ENCODE peak calls at places on chromosomes 4 and X, in ten cellular contexts. One of them, this sample, is unnamed.

GRCh38 chrX:152901816-152902501 is 4.1 kb downstream of the ZNF185 start:
- DNase-seq in OCI-LY7: no peak
- DNase-seq in left ventricle myocardium inferior: no peak
- DNase-seq in upper lobe of right lung: peak; percentile 25
- DNase-seq in fibroblast of lung: no peak
- DNase-seq in uterus: no peak
- DNase-seq in adrenal gland: no peak
- DNase-seq in tibial artery: no peak
- DNase-seq in psoas muscle: no peak
- DNase-seq in breast epithelium: no peak
- DNase-seq in this sample: no peak

GRCh38 chr4:8537041-8537461 is 43.1 kb upstream of the GPR78 start:
- DNase-seq in OCI-LY7: no peak
- DNase-seq in left ventricle myocardium inferior: no peak
- DNase-seq in upper lobe of right lung: no peak
- DNase-seq in fibroblast of lung: peak; percentile 79
- DNase-seq in uterus: peak; percentile 70
- DNase-seq in adrenal gland: peak; percentile 93
- DNase-seq in tibial artery: no peak
- DNase-seq in psoas muscle: peak; percentile 30
- DNase-seq in breast epithelium: peak; percentile 83
- DNase-seq in this sample: no peak

GRCh38 chrX:16671005-16671404 is 21.0 kb downstream of the S100G start:
- DNase-seq in OCI-LY7: peak; percentile 15
- DNase-seq in left ventricle myocardium inferior: no peak
- DNase-seq in upper lobe of right lung: no peak
- DNase-seq in fibroblast of lung: peak; percentile 69
- DNase-seq in uterus: peak; percentile 18
- DNase-seq in adrenal gland: no peak
- DNase-seq in tibial artery: no peak
- DNase-seq in psoas muscle: no peak
- DNase-seq in breast epithelium: no peak
- DNase-seq in this sample: peak; percentile 30

GRCh38 chr4:22739933-22740332 is 47.2 kb downstream of the GBA3 start:
- DNase-seq in OCI-LY7: no peak
- DNase-seq in left ventricle myocardium inferior: no peak
- DNase-seq in upper lobe of right lung: no peak
- DNase-seq in fibroblast of lung: no peak
- DNase-seq in uterus: no peak
- DNase-seq in adrenal gland: no peak
- DNase-seq in tibial artery: no peak
- DNase-seq in psoas muscle: no peak
- DNase-seq in breast epithelium: no peak
- DNase-seq in this sample: no peak

GRCh38 chr4:108783666-108784463 is 21.0 kb upstream of the ETNPPL start:
- DNase-seq in OCI-LY7: peak; percentile 2
- DNase-seq in left ventricle myocardium inferior: no peak
- DNase-seq in upper lobe of right lung: no peak
- DNase-seq in fibroblast of lung: peak; percentile 4
- DNase-seq in uterus: no peak
- DNase-seq in adrenal gland: no peak
- DNase-seq in tibial artery: no peak
- DNase-seq in psoas muscle: no peak
- DNase-seq in breast epithelium: no peak
- DNase-seq in this sample: no peak

GRCh38 chr4:77209936-77210335 is 52.9 kb downstream of the CCNG2 start:
- DNase-seq in OCI-LY7: no peak
- DNase-seq in left ventricle myocardium inferior: no peak
- DNase-seq in upper lobe of right lung: no peak
- DNase-seq in fibroblast of lung: no peak
- DNase-seq in uterus: no peak
- DNase-seq in adrenal gland: no peak
- DNase-seq in tibial artery: no peak
- DNase-seq in psoas muscle: no peak
- DNase-seq in breast epithelium: no peak
- DNase-seq in this sample: no peak

GRCh38 chrX:46620505-46620904 is 46.9 kb downstream of the CHST7 start:
- DNase-seq in OCI-LY7: no peak
- DNase-seq in left ventricle myocardium inferior: no peak
- DNase-seq in upper lobe of right lung: no peak
- DNase-seq in fibroblast of lung: peak; percentile 30
- DNase-seq in uterus: no peak
- DNase-seq in adrenal gland: no peak
- DNase-seq in tibial artery: no peak
- DNase-seq in psoas muscle: no peak
- DNase-seq in breast epithelium: no peak
- DNase-seq in this sample: no peak

GRCh38 chr4:74440356-74440755 is 4.6 kb upstream of the AREG start:
- DNase-seq in OCI-LY7: peak; percentile 6
- DNase-seq in left ventricle myocardium inferior: no peak
- DNase-seq in upper lobe of right lung: no peak
- DNase-seq in fibroblast of lung: no peak
- DNase-seq in uterus: no peak
- DNase-seq in adrenal gland: no peak
- DNase-seq in tibial artery: no peak
- DNase-seq in psoas muscle: no peak
- DNase-seq in breast epithelium: no peak
- DNase-seq in this sample: no peak

GRCh38 chrX:71253253-71254091 is 468 bp downstream of the ZMYM3 start:
- DNase-seq in OCI-LY7: peak; percentile 53
- DNase-seq in left ventricle myocardium inferior: peak; percentile 20
- DNase-seq in upper lobe of right lung: peak; percentile 68
- DNase-seq in fibroblast of lung: peak; percentile 30
- DNase-seq in uterus: peak; percentile 41
- DNase-seq in adrenal gland: peak; percentile 36
- DNase-seq in tibial artery: no peak
- DNase-seq in psoas muscle: peak; percentile 44
- DNase-seq in breast epithelium: no peak
- DNase-seq in this sample: peak; percentile 22

GRCh38 chrX:106927023-106927422 is 6.8 kb downstream of the CLDN2 start:
- DNase-seq in OCI-LY7: no peak
- DNase-seq in left ventricle myocardium inferior: no peak
- DNase-seq in upper lobe of right lung: no peak
- DNase-seq in fibroblast of lung: no peak
- DNase-seq in uterus: no peak
- DNase-seq in adrenal gland: no peak
- DNase-seq in tibial artery: no peak
- DNase-seq in psoas muscle: no peak
- DNase-seq in breast epithelium: no peak
- DNase-seq in this sample: no peak

GRCh38 chr4:55910140-55910539 is 38.6 kb upstream of the CEP135 start:
- DNase-seq in OCI-LY7: no peak
- DNase-seq in left ventricle myocardium inferior: no peak
- DNase-seq in upper lobe of right lung: no peak
- DNase-seq in fibroblast of lung: no peak
- DNase-seq in uterus: no peak
- DNase-seq in adrenal gland: no peak
- DNase-seq in tibial artery: no peak
- DNase-seq in psoas muscle: no peak
- DNase-seq in breast epithelium: no peak
- DNase-seq in this sample: no peak

GRCh38 chr4:119053245-119053644 is 82.4 kb upstream of the MYOZ2 start:
- DNase-seq in OCI-LY7: no peak
- DNase-seq in left ventricle myocardium inferior: no peak
- DNase-seq in upper lobe of right lung: no peak
- DNase-seq in fibroblast of lung: no peak
- DNase-seq in uterus: no peak
- DNase-seq in adrenal gland: no peak
- DNase-seq in tibial artery: no peak
- DNase-seq in psoas muscle: no peak
- DNase-seq in breast epithelium: no peak
- DNase-seq in this sample: no peak
- H3K4me1 ChIP-seq in OCI-LY7: no peaks in the 10 kb centered on the region
- H3K4me1 ChIP-seq in left ventricle myocardium inferior: peaks cover 37% of the 10 kb centered on the region
- H3K4me1 ChIP-seq in upper lobe of right lung: no peaks in the 10 kb centered on the region
- H3K4me1 ChIP-seq in fibroblast of lung: no peaks in the 10 kb centered on the region
- H3K4me1 ChIP-seq in uterus: no peaks in the 10 kb centered on the region
- H3K4me1 ChIP-seq in adrenal gland: no peaks in the 10 kb centered on the region
- H3K4me1 ChIP-seq in tibial artery: peaks cover 34% of the 10 kb centered on the region
- H3K4me1 ChIP-seq in psoas muscle: peaks cover 12% of the 10 kb centered on the region
- H3K4me1 ChIP-seq in breast epithelium: no peaks in the 10 kb centered on the region
- H3K4me1 ChIP-seq in this sample: no peaks in the 10 kb centered on the region

DNA sequence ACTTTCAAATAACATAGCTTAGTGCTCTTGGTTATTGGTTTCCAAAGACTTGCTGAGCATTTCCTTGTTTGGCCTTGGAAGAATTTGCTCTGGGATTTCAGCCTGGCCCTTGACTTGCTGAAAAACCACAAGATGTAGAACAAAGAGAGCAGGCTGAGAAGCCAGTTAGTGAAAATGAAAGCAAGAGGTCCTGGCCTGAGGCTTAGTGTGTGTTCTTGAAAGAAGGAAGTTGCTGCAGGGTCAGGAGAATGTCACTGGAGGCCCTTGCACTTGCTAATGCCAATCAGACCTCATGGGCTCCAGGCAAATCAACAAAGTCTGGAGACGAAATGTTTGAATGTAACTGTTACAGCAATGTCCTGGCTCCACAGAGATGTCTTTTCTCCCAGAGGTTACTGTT is 79.4 kb downstream of the SYNPO2 start:
- DNase-seq in OCI-LY7: peak; percentile 40
- DNase-seq in left ventricle myocardium inferior: no peak
- DNase-seq in upper lobe of right lung: no peak
- DNase-seq in fibroblast of lung: peak; percentile 96
- DNase-seq in uterus: peak; percentile 68
- DNase-seq in adrenal gland: peak; percentile 56
- DNase-seq in tibial artery: peak; percentile 89
- DNase-seq in psoas muscle: peak; percentile 41
- DNase-seq in breast epithelium: peak; percentile 91
- DNase-seq in this sample: peak; percentile 52
- H3K4me3 ChIP-seq in OCI-LY7: no peak overlapping the region
- H3K4me3 ChIP-seq in left ventricle myocardium inferior: peak overlapping the region; percentile 32
- H3K4me3 ChIP-seq in upper lobe of right lung: no peak overlapping the region
- H3K4me3 ChIP-seq in fibroblast of lung: peak overlapping the region; percentile 11
- H3K4me3 ChIP-seq in uterus: no peak overlapping the region
- H3K4me3 ChIP-seq in adrenal gland: no peak overlapping the region
- H3K4me3 ChIP-seq in tibial artery: no peak overlapping the region
- H3K4me3 ChIP-seq in psoas muscle: peak overlapping the region; percentile 46
- H3K4me3 ChIP-seq in breast epithelium: no peak overlapping the region
- H3K4me3 ChIP-seq in this sample: no peak overlapping the region

DNA sequence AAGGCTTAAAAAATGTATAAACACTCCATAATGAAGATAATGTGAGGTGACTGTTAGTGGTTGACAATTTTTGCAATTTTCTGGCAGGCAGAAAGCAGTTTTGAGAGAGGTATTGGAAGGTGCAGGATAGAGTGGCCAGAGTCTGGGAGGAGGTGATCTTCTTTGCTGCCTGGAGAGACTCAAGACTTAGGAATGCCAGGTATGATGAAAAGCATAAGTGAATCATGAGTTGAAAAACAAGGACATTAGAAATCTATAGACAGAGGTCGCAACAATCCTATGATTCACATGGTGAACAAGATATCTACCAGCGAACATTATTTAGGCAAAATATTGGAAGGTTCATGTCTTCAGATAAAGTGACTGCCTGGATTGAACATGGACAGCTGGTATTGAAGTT is 118.5 kb downstream of the CFAP299 start:
- DNase-seq in OCI-LY7: no peak
- DNase-seq in left ventricle myocardium inferior: no peak
- DNase-seq in upper lobe of right lung: no peak
- DNase-seq in fibroblast of lung: no peak
- DNase-seq in uterus: no peak
- DNase-seq in adrenal gland: no peak
- DNase-seq in tibial artery: no peak
- DNase-seq in psoas muscle: no peak
- DNase-seq in breast epithelium: no peak
- DNase-seq in this sample: no peak
- H3K36me3 ChIP-seq in OCI-LY7: peaks cover 12% of the 10 kb centered on the region
- H3K36me3 ChIP-seq in left ventricle myocardium inferior: no peaks in the 10 kb centered on the region
- H3K36me3 ChIP-seq in upper lobe of right lung: no peaks in the 10 kb centered on the region
- H3K36me3 ChIP-seq in fibroblast of lung: no peaks in the 10 kb centered on the region
- H3K36me3 ChIP-seq in uterus: no peaks in the 10 kb centered on the region
- H3K36me3 ChIP-seq in adrenal gland: no peaks in the 10 kb centered on the region
- H3K36me3 ChIP-seq in tibial artery: no peaks in the 10 kb centered on the region
- H3K36me3 ChIP-seq in psoas muscle: no peaks in the 10 kb centered on the region
- H3K36me3 ChIP-seq in breast epithelium: no peaks in the 10 kb centered on the region
- H3K36me3 ChIP-seq in this sample: no peaks in the 10 kb centered on the region

GRCh38 chr4:122831515-122832196 is 5.0 kb downstream of the FGF2 start:
- DNase-seq in OCI-LY7: no peak
- DNase-seq in left ventricle myocardium inferior: no peak
- DNase-seq in upper lobe of right lung: no peak
- DNase-seq in fibroblast of lung: no peak
- DNase-seq in uterus: no peak
- DNase-seq in adrenal gland: no peak
- DNase-seq in tibial artery: no peak
- DNase-seq in psoas muscle: no peak
- DNase-seq in breast epithelium: no peak
- DNase-seq in this sample: no peak
- H3K4me1 ChIP-seq in OCI-LY7: peaks cover 15% of the 10 kb centered on the region
- H3K4me1 ChIP-seq in left ventricle myocardium inferior: peaks cover 21% of the 10 kb centered on the region
- H3K4me1 ChIP-seq in upper lobe of right lung: no peaks in the 10 kb centered on the region
- H3K4me1 ChIP-seq in fibroblast of lung: peaks cover 10% of the 10 kb centered on the region
- H3K4me1 ChIP-seq in uterus: peaks cover 4% of the 10 kb centered on the region
- H3K4me1 ChIP-seq in adrenal gland: peaks cover 9% of the 10 kb centered on the region
- H3K4me1 ChIP-seq in tibial artery: peaks cover 80% of the 10 kb centered on the region
- H3K4me1 ChIP-seq in psoas muscle: peaks cover 3% of the 10 kb centered on the region
- H3K4me1 ChIP-seq in breast epithelium: peaks cover 10% of the 10 kb centered on the region
- H3K4me1 ChIP-seq in this sample: peaks cover 12% of the 10 kb centered on the region